ENCODE peak calls at places on chromosomes 6 and 20, in ten cellular contexts. W is heart right ventricle; A is uterus; T is kidney; K is tibial artery; H is OCI-LY7; S is mammary epithelial cell; O is mucosa of descending colon; V is left ventricle myocardium inferior; F is CD8-positive, alpha-beta T cell. R is an unnamed sample. For H3K4me1, the result is how much of the 10 kb centered on the place peaks cover.

GRCh38 chr6:138803914-138804313 is 8.0 kb downstream of the ECT2L start:
- DNase-seq in A (no peak), K (no peak), O (no peak), T (no peak), W (no peak), H (no peak), V (no peak), S (no peak), F (no peak), R (no peak)

GRCh38 chr20:53891306-53891894 is 179.0 kb downstream of the BCAS1 start:
- DNase-seq in T (no peak), O (no peak), W (no peak), F (no peak), S (no peak), V (no peak), H (no peak), K (peak), A (no peak), R (no peak)

GRCh38 chr20:62021794-62022419 is 43.8 kb downstream of the TAF4 start:
- DNase-seq in V (no peak), O (no peak), T (peak), K (no peak), S (no peak), A (no peak), H (no peak), F (no peak), W (no peak), R (no peak)

GRCh38 chr20:49570828-49571552 is 3.1 kb upstream of the PTGIS start:
- DNase-seq in A (peak), H (no peak), V (no peak), F (no peak), T (no peak), S (no peak), W (no peak), K (peak), O (no peak), R (no peak)

GRCh38 chr6:149751239-149751638 is 1.7 kb downstream of the PCMT1 start:
- DNase-seq in S (no peak), K (no peak), A (no peak), T (no peak), F (no peak), O (no peak), W (no peak), V (no peak), H (no peak), R (no peak)

GRCh38 chr6:53113742-53114141 is 34.9 kb downstream of the GCM1 start:
- DNase-seq in T (no peak), W (no peak), A (no peak), O (no peak), V (no peak), H (no peak), S (no peak), F (no peak), K (no peak), R (no peak)

GRCh38 chr6:36443951-36444428 is 1.2 kb downstream of the KCTD20 start:
- DNase-seq in F (peak), T (no peak), A (no peak), H (peak), W (no peak), S (peak), K (no peak), V (no peak), O (no peak), R (no peak)

GRCh38 chr6:117317261-117317660 is 51.9 kb downstream of the VGLL2 start:
- DNase-seq in H (peak), T (no peak), S (peak), O (peak), W (no peak), F (no peak), V (no peak), K (no peak), A (no peak), R (no peak)

GRCh38 chr6:16762265-16762546 is 946 bp upstream of the ATXN1 start:
- DNase-seq in H (no peak), K (no peak), F (no peak), A (no peak), O (no peak), W (no peak), S (no peak), T (no peak), V (no peak), R (no peak)

GRCh38 chr6:138211048-138211581 is 7.2 kb downstream of the PBOV1 start:
- DNase-seq in S (no peak), W (no peak), H (no peak), T (no peak), A (no peak), F (no peak), V (no peak), O (no peak), K (no peak), R (no peak)

GRCh38 chr20:1211954-1212497 is 8.8 kb downstream of the C20orf202 start:
- DNase-seq in V (no peak), H (no peak), T (no peak), W (no peak), S (no peak), F (no peak), K (no peak), O (no peak), A (no peak), R (no peak)

GRCh38 chr6:150978631-150979030 is 113.1 kb downstream of the MTHFD1L start:
- DNase-seq in T (no peak), O (no peak), S (no peak), F (no peak), V (no peak), K (no peak), H (no peak), A (no peak), W (no peak), R (no peak)

GRCh38 chr20:50572922-50573777 is 63.0 kb downstream of the PTPN1 start:
- DNase-seq in H (no peak), S (no peak), V (peak), W (no peak), F (no peak), T (no peak), K (peak), O (no peak), A (no peak), R (no peak)

GRCh38 chr6:114638346-114638745 is 295.5 kb upstream of the HS3ST5 start:
- DNase-seq in F (no peak), A (no peak), V (no peak), H (no peak), S (no peak), O (no peak), T (no peak), W (no peak), K (no peak), R (no peak)

GRCh38 chr6:169533656-169534421 is 168.0 kb downstream of the WDR27 start:
- DNase-seq in K (no peak), V (no peak), A (no peak), W (no peak), O (no peak), T (no peak), H (no peak), S (no peak), F (no peak), R (no peak)

GRCh38 chr6:144678844-144679243 is 393.7 kb downstream of the UTRN start:
- DNase-seq in H (no peak), K (no peak), S (no peak), V (no peak), F (no peak), O (no peak), A (no peak), W (no peak), T (no peak), R (no peak)

GRCh38 chr6:161011509-161012480 is 20.2 kb downstream of the MAP3K4 start:
- DNase-seq in A (no peak), S (no peak), W (no peak), O (no peak), K (no peak), H (no peak), T (no peak), V (no peak), F (no peak), R (no peak)

GRCh38 chr6:146357578-146358340 is 185.9 kb upstream of the RAB32 start:
- DNase-seq in S (peak), V (no peak), F (no peak), H (no peak), W (no peak), T (no peak), O (no peak), K (no peak), A (no peak), R (no peak)

GRCh38 chr6:34955447-34955846 is 66.4 kb downstream of the ANKS1A start:
- DNase-seq in S (no peak), A (no peak), K (no peak), W (no peak), F (no peak), V (no peak), O (no peak), T (no peak), H (no peak), R (no peak)

GRCh38 chr6:130725551-130725950 is 101.7 kb upstream of the SMLR1 start:
- DNase-seq in W (no peak), O (no peak), F (no peak), T (no peak), K (no peak), S (peak), H (no peak), V (no peak), A (no peak), R (no peak)

GRCh38 chr6:94394822-94395221 is 975.5 kb upstream of the EPHA7 start:
- DNase-seq in O (no peak), F (no peak), W (no peak), A (no peak), K (no peak), H (no peak), V (no peak), S (no peak), T (no peak), R (no peak)

GRCh38 chr6:150263765-150264415 is 104.9 kb upstream of the IYD start:
- DNase-seq in A (no peak), K (no peak), W (no peak), V (no peak), H (peak), O (no peak), S (no peak), F (peak), T (no peak), R (no peak)

GRCh38 chr6:41321183-41321582 is 14.2 kb upstream of the NCR2 start:
- DNase-seq in F (no peak), H (no peak), W (no peak), K (no peak), V (no peak), S (no peak), O (no peak), T (no peak), A (no peak), R (no peak)

GRCh38 chr6:41318648-41319565 is 16.5 kb upstream of the NCR2 start:
- DNase-seq in A (peak), O (peak), W (peak), F (peak), V (peak), T (peak), S (peak), K (peak), H (peak), R (peak)

GRCh38 chr6:41315943-41316342 is 19.5 kb upstream of the NCR2 start:
- DNase-seq in K (no peak), H (no peak), V (no peak), S (no peak), F (no peak), O (no peak), W (no peak), A (no peak), T (no peak), R (no peak)

GRCh38 chr6:41315203-41315602 is 20.2 kb upstream of the NCR2 start:
- DNase-seq in O (no peak), H (no peak), V (no peak), A (no peak), W (no peak), S (no peak), K (no peak), F (no peak), T (no peak), R (no peak)
- H3K4me3 ChIP-seq in O (no peak), H (no peak), V (no peak), A (no peak), W (no peak), S (no peak), K (no peak), F (no peak), T (no peak), R (no peak)

DNA sequence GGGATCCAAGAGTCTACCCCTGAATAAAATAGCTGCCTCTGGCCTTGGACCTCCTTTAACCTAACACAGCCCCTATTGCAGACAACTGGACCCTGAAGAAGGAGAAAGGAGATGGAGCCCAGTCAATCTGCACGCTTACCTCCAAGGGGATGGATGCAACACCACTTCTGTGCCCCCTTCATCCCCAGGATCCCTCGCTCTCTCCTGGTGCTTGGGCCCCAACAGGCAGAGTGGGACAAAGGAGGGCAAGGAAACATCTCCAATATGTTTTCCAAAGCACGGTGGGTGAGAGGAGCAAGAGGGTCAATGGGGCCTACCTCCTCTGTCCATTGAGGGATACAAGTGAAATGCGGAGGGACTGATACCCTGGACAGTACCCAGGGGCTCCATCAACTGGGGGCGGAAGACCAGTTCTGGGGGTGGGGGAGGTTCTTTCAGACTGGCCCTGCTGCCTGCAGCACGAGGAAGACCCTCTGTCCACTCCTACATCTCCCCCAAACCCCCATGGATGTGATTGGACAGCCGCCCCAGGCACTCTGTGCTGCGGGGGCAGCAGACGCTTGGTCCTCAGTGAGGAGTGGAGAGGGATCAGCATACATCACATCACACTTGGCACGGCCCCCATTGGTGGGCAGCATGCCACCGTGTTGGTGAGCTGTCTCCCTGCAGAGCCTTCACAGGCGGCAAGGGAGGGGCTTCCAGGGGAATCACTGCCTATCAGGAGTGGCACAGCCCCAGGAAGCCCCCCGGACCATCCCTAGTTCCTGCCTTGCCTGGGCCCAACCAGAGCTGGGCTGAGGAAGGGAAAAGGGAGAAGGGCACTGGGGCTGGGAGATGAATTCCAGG is 70.6 kb downstream of the MRPL14 start:
- DNase-seq in O (peak), A (peak), H (no peak), K (no peak), V (peak), F (no peak), W (peak), T (peak), S (peak), R (peak)
- H3K4me1 ChIP-seq in O (under half), A (under half), H (under half), K (under half), V (half or more), F (under half), W (half or more), T (under half), S (half or more), R (under half)

GRCh38 chr6:33794910-33795615 is 6.1 kb upstream of the LEMD2 start:
- DNase-seq in T (peak), K (no peak), O (no peak), H (no peak), A (no peak), S (no peak), W (no peak), V (no peak), F (no peak), R (no peak)
- TF ChIP-seq CTCF in T (no peak), K (no peak), O (no peak), H (no peak), A (no peak), S (no peak), W (no peak), V (no peak), F (no peak), R (no peak)

DNA sequence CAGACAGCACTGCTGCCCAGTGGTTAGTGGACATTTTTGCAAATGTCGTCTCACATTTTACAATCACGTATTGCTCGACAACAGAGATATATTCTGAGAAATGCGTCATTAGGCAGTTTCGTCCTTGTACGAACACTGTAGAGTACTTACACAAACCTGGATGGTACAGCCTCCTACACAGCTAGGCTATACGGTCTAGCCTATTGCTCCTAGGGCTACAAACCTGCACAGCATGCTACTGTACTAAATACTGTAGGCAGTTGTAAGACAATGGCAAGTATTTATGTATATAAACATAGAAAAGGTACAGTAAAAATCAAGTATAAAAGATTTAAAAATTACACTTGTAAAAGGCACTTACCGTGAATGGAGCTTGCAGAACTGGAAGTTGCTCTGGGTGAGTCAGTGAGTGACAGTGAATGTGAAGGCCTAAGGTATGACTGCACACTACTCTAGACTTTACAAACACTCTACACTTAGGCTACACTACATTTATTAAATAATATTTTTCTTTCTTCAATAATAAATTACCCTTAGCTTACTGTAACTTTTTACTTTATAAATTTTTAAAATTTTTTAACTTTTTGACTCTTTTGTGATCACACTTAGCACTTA is 43.1 kb downstream of the ALDH5A1 start:
- DNase-seq in O (no peak), F (no peak), T (no peak), W (no peak), V (no peak), A (no peak), K (no peak), H (no peak), S (peak), R (no peak)
- H3K4me3 ChIP-seq in O (no peak), F (no peak), T (no peak), W (no peak), V (no peak), A (no peak), K (no peak), H (no peak), S (no peak), R (no peak)

R was measured in lung.